ENCODE peak calls at places on chromosomes 12 and 14, in eight cellular contexts. One of them, this sample, is unnamed.

GRCh38 chr14:89232366-89233070 is 184.5 kb downstream of the FOXN3 start:
- DNase-seq in HepG2: peak; percentile 89
- DNase-seq in A549: no peak
- DNase-seq in sigmoid colon: no peak
- DNase-seq in ovary: no peak
- DNase-seq in transverse colon: no peak
- DNase-seq in esophagus muscularis mucosa: no peak
- DNase-seq in stomach: no peak
- DNase-seq in this sample: no peak

GRCh38 chr12:13853471-13853870 is 127.9 kb downstream of the GRIN2B start:
- DNase-seq in transverse colon: no peak
- DNase-seq in stomach: no peak
- DNase-seq in esophagus muscularis mucosa: peak; percentile 8
- DNase-seq in HepG2: no peak
- DNase-seq in sigmoid colon: no peak
- DNase-seq in ovary: no peak
- DNase-seq in A549: no peak
- DNase-seq in this sample: no peak

GRCh38 chr12:46908236-46908935 is 82.6 kb upstream of the SLC38A4 start:
- DNase-seq in A549: no peak
- DNase-seq in HepG2: no peak
- DNase-seq in stomach: no peak
- DNase-seq in ovary: no peak
- DNase-seq in transverse colon: peak; percentile 10
- DNase-seq in esophagus muscularis mucosa: no peak
- DNase-seq in sigmoid colon: no peak
- DNase-seq in this sample: no peak

GRCh38 chr12:103647267-103647666 is 60.2 kb downstream of the STAB2 start:
- DNase-seq in transverse colon: no peak
- DNase-seq in esophagus muscularis mucosa: no peak
- DNase-seq in HepG2: no peak
- DNase-seq in ovary: no peak
- DNase-seq in stomach: no peak
- DNase-seq in A549: no peak
- DNase-seq in sigmoid colon: no peak
- DNase-seq in this sample: no peak

GRCh38 chr12:77845831-77846230 is 15.1 kb downstream of the NAV3 start:
- DNase-seq in stomach: no peak
- DNase-seq in ovary: no peak
- DNase-seq in sigmoid colon: no peak
- DNase-seq in transverse colon: no peak
- DNase-seq in esophagus muscularis mucosa: no peak
- DNase-seq in HepG2: no peak
- DNase-seq in A549: no peak
- DNase-seq in this sample: no peak

GRCh38 chr12:125424909-125425308 is 359.7 kb downstream of the AACS start:
- DNase-seq in esophagus muscularis mucosa: peak; percentile 62
- DNase-seq in ovary: no peak
- DNase-seq in HepG2: no peak
- DNase-seq in stomach: no peak
- DNase-seq in A549: no peak
- DNase-seq in transverse colon: no peak
- DNase-seq in sigmoid colon: no peak
- DNase-seq in this sample: no peak

GRCh38 chr12:122646568-122647220 is 56.5 kb downstream of the HCAR2 start:
- DNase-seq in HepG2: no peak
- DNase-seq in esophagus muscularis mucosa: no peak
- DNase-seq in sigmoid colon: no peak
- DNase-seq in A549: no peak
- DNase-seq in stomach: no peak
- DNase-seq in ovary: no peak
- DNase-seq in transverse colon: no peak
- DNase-seq in this sample: no peak

GRCh38 chr12:11622774-11623375 is 26.6 kb upstream of the ETV6 start:
- DNase-seq in A549: no peak
- DNase-seq in stomach: no peak
- DNase-seq in esophagus muscularis mucosa: no peak
- DNase-seq in sigmoid colon: no peak
- DNase-seq in ovary: no peak
- DNase-seq in transverse colon: no peak
- DNase-seq in HepG2: no peak
- DNase-seq in this sample: no peak

GRCh38 chr12:99948380-99948779 is 36.4 kb downstream of the ANKS1B start:
- DNase-seq in transverse colon: no peak
- DNase-seq in sigmoid colon: no peak
- DNase-seq in esophagus muscularis mucosa: no peak
- DNase-seq in stomach: no peak
- DNase-seq in HepG2: no peak
- DNase-seq in A549: no peak
- DNase-seq in ovary: no peak
- DNase-seq in this sample: no peak

GRCh38 chr12:29187756-29188155 is 38.7 kb downstream of the FAR2 start:
- DNase-seq in sigmoid colon: no peak
- DNase-seq in transverse colon: no peak
- DNase-seq in stomach: no peak
- DNase-seq in ovary: no peak
- DNase-seq in HepG2: no peak
- DNase-seq in A549: no peak
- DNase-seq in esophagus muscularis mucosa: no peak
- DNase-seq in this sample: no peak

GRCh38 chr14:59310644-59311043 is 122.2 kb downstream of the DAAM1 start:
- DNase-seq in transverse colon: no peak
- DNase-seq in A549: no peak
- DNase-seq in sigmoid colon: no peak
- DNase-seq in ovary: no peak
- DNase-seq in stomach: no peak
- DNase-seq in HepG2: no peak
- DNase-seq in esophagus muscularis mucosa: no peak
- DNase-seq in this sample: no peak

GRCh38 chr14:47200740-47201139 is 474.7 kb downstream of the MDGA2 start:
- DNase-seq in sigmoid colon: no peak
- DNase-seq in HepG2: no peak
- DNase-seq in stomach: no peak
- DNase-seq in ovary: no peak
- DNase-seq in A549: no peak
- DNase-seq in transverse colon: no peak
- DNase-seq in esophagus muscularis mucosa: no peak
- DNase-seq in this sample: no peak

GRCh38 chr12:57258977-57259970 is 8.3 kb upstream of the STAC3 start:
- DNase-seq in HepG2: no peak
- DNase-seq in transverse colon: no peak
- DNase-seq in ovary: no peak
- DNase-seq in A549: no peak
- DNase-seq in esophagus muscularis mucosa: no peak
- DNase-seq in sigmoid colon: no peak
- DNase-seq in stomach: peak; percentile 73
- DNase-seq in this sample: no peak

GRCh38 chr14:59534361-59534987 is 42.1 kb downstream of the CCDC175 start:
- DNase-seq in transverse colon: no peak
- DNase-seq in esophagus muscularis mucosa: no peak
- DNase-seq in stomach: no peak
- DNase-seq in ovary: no peak
- DNase-seq in HepG2: no peak
- DNase-seq in A549: no peak
- DNase-seq in sigmoid colon: no peak
- DNase-seq in this sample: no peak

GRCh38 chr12:128818065-128819022 is 5.4 kb downstream of the SLC15A4 start:
- DNase-seq in sigmoid colon: peak; percentile 50
- DNase-seq in esophagus muscularis mucosa: no peak
- DNase-seq in HepG2: no peak
- DNase-seq in A549: no peak
- DNase-seq in transverse colon: no peak
- DNase-seq in ovary: no peak
- DNase-seq in stomach: peak; percentile 24
- DNase-seq in this sample: peak; percentile 48

GRCh38 chr14:66045572-66046021 is 440.6 kb upstream of the CCDC196 start:
- DNase-seq in HepG2: no peak
- DNase-seq in sigmoid colon: no peak
- DNase-seq in A549: no peak
- DNase-seq in ovary: no peak
- DNase-seq in transverse colon: no peak
- DNase-seq in esophagus muscularis mucosa: no peak
- DNase-seq in stomach: no peak
- DNase-seq in this sample: no peak

GRCh38 chr12:92556141-92556540 is 146.6 kb upstream of the PLEKHG7 start:
- DNase-seq in transverse colon: no peak
- DNase-seq in HepG2: no peak
- DNase-seq in A549: no peak
- DNase-seq in stomach: no peak
- DNase-seq in sigmoid colon: no peak
- DNase-seq in ovary: no peak
- DNase-seq in esophagus muscularis mucosa: no peak
- DNase-seq in this sample: no peak

GRCh38 chr12:119528241-119528640 is 65.3 kb upstream of the TMEM233 start:
- DNase-seq in HepG2: no peak
- DNase-seq in A549: no peak
- DNase-seq in stomach: no peak
- DNase-seq in transverse colon: no peak
- DNase-seq in ovary: no peak
- DNase-seq in esophagus muscularis mucosa: no peak
- DNase-seq in sigmoid colon: no peak
- DNase-seq in this sample: no peak

GRCh38 chr14:49424436-49425331 is 161.5 kb downstream of the RPS29 start:
- DNase-seq in transverse colon: no peak
- DNase-seq in stomach: no peak
- DNase-seq in A549: no peak
- DNase-seq in esophagus muscularis mucosa: no peak
- DNase-seq in HepG2: no peak
- DNase-seq in sigmoid colon: no peak
- DNase-seq in ovary: no peak
- DNase-seq in this sample: no peak

DNA sequence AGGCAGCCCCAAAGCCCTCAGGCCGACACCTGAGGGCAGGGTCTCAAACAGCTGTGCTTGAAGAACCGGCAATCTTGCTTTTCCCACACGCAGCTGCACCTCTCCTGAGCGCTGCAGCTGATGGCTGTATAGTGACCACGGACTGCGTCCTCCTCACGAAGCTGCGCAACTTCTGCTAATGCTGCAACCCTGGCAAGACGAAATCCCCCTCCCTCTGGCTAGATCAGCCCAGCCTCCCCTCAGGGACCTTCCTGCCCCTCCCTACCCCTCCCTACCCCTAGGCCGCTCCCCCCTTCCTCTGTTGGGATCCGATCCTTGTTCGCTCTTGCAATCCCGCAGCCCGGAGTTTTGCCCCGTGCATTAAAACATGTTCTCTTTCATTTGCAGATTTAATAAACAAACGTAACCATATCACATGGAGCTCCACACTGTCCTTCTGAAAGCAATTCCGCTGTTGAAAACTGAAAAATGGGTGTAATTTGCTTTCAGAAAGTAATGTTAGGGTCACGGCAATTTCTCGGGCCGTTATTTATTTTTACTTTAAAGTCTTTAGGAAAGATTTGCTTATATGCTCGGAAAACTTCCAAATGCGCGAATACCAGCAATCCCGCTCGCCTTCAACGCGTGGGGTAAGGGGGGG is 4.8 kb upstream of the PAX9 start:
- DNase-seq in HepG2: no peak
- DNase-seq in A549: no peak
- DNase-seq in transverse colon: no peak
- DNase-seq in stomach: no peak
- DNase-seq in esophagus muscularis mucosa: no peak
- DNase-seq in sigmoid colon: no peak
- DNase-seq in ovary: no peak
- DNase-seq in this sample: peak; percentile 57
- H3K4me3 ChIP-seq in HepG2: no peak overlapping the region
- H3K4me3 ChIP-seq in A549: no peak overlapping the region
- H3K4me3 ChIP-seq in transverse colon: no peak overlapping the region
- H3K4me3 ChIP-seq in stomach: peak overlapping the region; percentile 22
- H3K4me3 ChIP-seq in esophagus muscularis mucosa: peak overlapping the region; percentile 44
- H3K4me3 ChIP-seq in sigmoid colon: peak overlapping the region; percentile 16
- H3K4me3 ChIP-seq in ovary: no peak overlapping the region
- H3K4me3 ChIP-seq in this sample: peak overlapping the region; percentile 32

GRCh38 chr12:105744659-105745058 is 394.1 kb downstream of the NUAK1 start:
- DNase-seq in ovary: no peak
- DNase-seq in sigmoid colon: no peak
- DNase-seq in esophagus muscularis mucosa: no peak
- DNase-seq in HepG2: no peak
- DNase-seq in transverse colon: no peak
- DNase-seq in A549: no peak
- DNase-seq in stomach: no peak
- DNase-seq in this sample: no peak

GRCh38 chr12:105754313-105754712 is 384.4 kb downstream of the NUAK1 start:
- DNase-seq in ovary: no peak
- DNase-seq in sigmoid colon: no peak
- DNase-seq in A549: no peak
- DNase-seq in esophagus muscularis mucosa: no peak
- DNase-seq in HepG2: no peak
- DNase-seq in stomach: no peak
- DNase-seq in transverse colon: no peak
- DNase-seq in this sample: no peak

GRCh38 chr12:105750096-105750495 is 388.7 kb downstream of the NUAK1 start:
- DNase-seq in A549: no peak
- DNase-seq in transverse colon: no peak
- DNase-seq in sigmoid colon: no peak
- DNase-seq in esophagus muscularis mucosa: peak; percentile 83
- DNase-seq in HepG2: no peak
- DNase-seq in ovary: no peak
- DNase-seq in stomach: no peak
- DNase-seq in this sample: no peak

GRCh38 chr12:105748806-105749600 is 389.8 kb downstream of the NUAK1 start:
- DNase-seq in ovary: peak; percentile 81
- DNase-seq in transverse colon: no peak
- DNase-seq in A549: no peak
- DNase-seq in HepG2: no peak
- DNase-seq in stomach: no peak
- DNase-seq in sigmoid colon: no peak
- DNase-seq in esophagus muscularis mucosa: no peak
- DNase-seq in this sample: no peak
- H3K27ac ChIP-seq in ovary: peak overlapping the region; percentile 30
- H3K27ac ChIP-seq in transverse colon: no peak overlapping the region
- H3K27ac ChIP-seq in A549: no peak overlapping the region
- H3K27ac ChIP-seq in HepG2: no peak overlapping the region
- H3K27ac ChIP-seq in stomach: no peak overlapping the region
- H3K27ac ChIP-seq in sigmoid colon: no peak overlapping the region
- H3K27ac ChIP-seq in esophagus muscularis mucosa: peak overlapping the region; percentile 36
- H3K27ac ChIP-seq in this sample: no peak overlapping the region

DNA sequence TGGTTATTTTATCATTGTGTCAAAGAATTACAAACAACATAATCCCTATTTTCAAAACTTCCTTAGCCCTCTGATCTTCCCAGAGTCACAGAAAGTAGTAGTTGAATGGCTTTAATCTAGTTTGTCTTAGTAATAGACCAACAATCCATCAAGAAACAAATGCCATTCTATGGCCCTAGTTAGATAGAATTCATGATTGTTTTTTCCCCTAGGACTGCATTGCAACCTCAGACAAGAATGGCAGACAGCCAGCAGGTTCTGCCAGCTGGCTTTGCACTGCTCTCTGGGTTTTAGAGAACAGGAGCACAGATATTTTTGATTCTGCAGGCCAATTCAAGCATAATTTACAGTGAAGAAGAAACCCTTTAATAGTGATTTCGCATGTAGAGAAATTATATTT is 33.8 kb downstream of the SYT1 start:
- DNase-seq in esophagus muscularis mucosa: no peak
- DNase-seq in stomach: no peak
- DNase-seq in transverse colon: no peak
- DNase-seq in HepG2: no peak
- DNase-seq in ovary: peak; percentile 46
- DNase-seq in A549: no peak
- DNase-seq in sigmoid colon: peak; percentile 68
- DNase-seq in this sample: no peak
- TF ChIP-seq EP300 in esophagus muscularis mucosa: no peak
- TF ChIP-seq EP300 in stomach: no peak
- TF ChIP-seq EP300 in transverse colon: no peak
- TF ChIP-seq EP300 in HepG2: no peak
- TF ChIP-seq EP300 in ovary: no peak
- TF ChIP-seq EP300 in A549: no peak
- TF ChIP-seq EP300 in sigmoid colon: no peak
- TF ChIP-seq EP300 in this sample: no peak

GRCh38 chr14:51368721-51369163 is 128.7 kb downstream of the TMX1 start:
- DNase-seq in A549: no peak
- DNase-seq in ovary: no peak
- DNase-seq in transverse colon: no peak
- DNase-seq in HepG2: no peak
- DNase-seq in esophagus muscularis mucosa: no peak
- DNase-seq in sigmoid colon: no peak
- DNase-seq in stomach: no peak
- DNase-seq in this sample: no peak
- H3K4me3 ChIP-seq in A549: no peak overlapping the region
- H3K4me3 ChIP-seq in ovary: no peak overlapping the region
- H3K4me3 ChIP-seq in transverse colon: no peak overlapping the region
- H3K4me3 ChIP-seq in HepG2: no peak overlapping the region
- H3K4me3 ChIP-seq in esophagus muscularis mucosa: no peak overlapping the region
- H3K4me3 ChIP-seq in sigmoid colon: no peak overlapping the region
- H3K4me3 ChIP-seq in stomach: no peak overlapping the region
- H3K4me3 ChIP-seq in this sample: no peak overlapping the region

This sample was measured in suprapubic skin.